ENCODE peak calls at places on chromosomes 2 and 18, in four cellular contexts. L is kidney tubule cell, M is NCI-H774, X is H54. S is an unnamed sample.

GRCh38 chr2:45743531-45744391 is 92.3 kb downstream of the PRKCE start:
- DNase-seq in L (no peak), M (no peak), X (no peak), S (no peak)

GRCh38 chr2:223696719-223697118 is 94.6 kb upstream of the SCG2 start:
- DNase-seq in L (peak), M (peak), X (no peak), S (no peak)

GRCh38 chr2:98909381-98910211 is 26.4 kb downstream of the CRACDL start:
- DNase-seq in L (peak), M (peak), X (peak), S (no peak)

GRCh38 chr18:3511980-3512379 is 62.0 kb downstream of the TGIF1 start:
- DNase-seq in L (peak), M (no peak), X (no peak), S (no peak)

GRCh38 chr2:27624943-27625342 is 3.9 kb downstream of the CCDC121 start:
- DNase-seq in L (no peak), M (no peak), X (no peak), S (no peak)

GRCh38 chr2:45649855-45650806 is 1.3 kb upstream of the PRKCE start:
- DNase-seq in L (peak), M (peak), X (peak), S (no peak)

GRCh38 chr2:71001592-71002570 is 7.2 kb upstream of the TEX261 start:
- DNase-seq in L (no peak), M (no peak), X (no peak), S (no peak)

GRCh38 chr2:238728322-238729260 is 119.3 kb upstream of the TWIST2 start:
- DNase-seq in L (no peak), M (no peak), X (peak), S (no peak)

GRCh38 chr2:27322766-27323591 is at the start of gene MPV17:
- DNase-seq in L (peak), M (peak), X (peak), S (peak)

GRCh38 chr2:218501665-218502064 is 66.5 kb downstream of the USP37 start:
- DNase-seq in L (peak), M (no peak), X (no peak), S (no peak)

GRCh38 chr2:27752551-27753237 is 18.8 kb upstream of the MRPL33 start:
- DNase-seq in L (peak), M (peak), X (no peak), S (no peak)

GRCh38 chr2:234979204-234980167 is 27.7 kb downstream of the SH3BP4 start:
- DNase-seq in L (peak), M (no peak), X (no peak), S (no peak)

GRCh38 chr2:128560718-128561117 is 242.1 kb upstream of the HS6ST1 start:
- DNase-seq in L (no peak), M (no peak), X (no peak), S (no peak)

GRCh38 chr2:219451626-219452360 is 17.1 kb downstream of the SPEG start:
- DNase-seq in L (no peak), M (no peak), X (no peak), S (no peak)

GRCh38 chr18:45384137-45384998 is 230.9 kb upstream of the SLC14A2 start:
- DNase-seq in L (peak), M (peak), X (peak), S (peak)

GRCh38 chr2:121521359-121521758 is 9.3 kb upstream of the RNU4ATAC start:
- DNase-seq in L (no peak), M (no peak), X (no peak), S (no peak)

GRCh38 chr2:64345998-64346397 is 108.0 kb upstream of the LGALSL start:
- DNase-seq in L (no peak), M (no peak), X (no peak), S (no peak)

GRCh38 chr18:58299936-58300335 is 255.9 kb downstream of the NEDD4L start:
- DNase-seq in L (no peak), M (no peak), X (no peak), S (no peak)

GRCh38 chr2:178496049-178496448 is 15.8 kb downstream of the PLEKHA3 start:
- DNase-seq in L (no peak), M (no peak), X (no peak), S (no peak)

GRCh38 chr2:237696471-237696870 is 69.1 kb downstream of the LRRFIP1 start:
- DNase-seq in L (no peak), M (no peak), X (no peak), S (no peak)

GRCh38 chr18:10122116-10122515 is 208.3 kb downstream of the VAPA start:
- DNase-seq in L (peak), M (peak), X (no peak), S (no peak)

GRCh38 chr2:166337932-166338331 is 37.8 kb downstream of the SCN9A start:
- DNase-seq in L (no peak), M (no peak), X (no peak), S (no peak)

GRCh38 chr2:173124441-173124840 is 48.8 kb downstream of the MAP3K20 start:
- DNase-seq in L (peak), M (no peak), X (no peak), S (no peak)

GRCh38 chr2:18792226-18792629 is 202.9 kb upstream of the NT5C1B start:
- DNase-seq in L (no peak), M (no peak), X (no peak), S (no peak)

GRCh38 chr18:8625693-8626092 is 16.5 kb downstream of the RAB12 start:
- DNase-seq in L (no peak), M (peak), X (no peak), S (no peak)

GRCh38 chr18:66124394-66124793 is 373.6 kb downstream of the CDH7 start:
- DNase-seq in L (no peak), M (no peak), X (no peak), S (no peak)

GRCh38 chr2:218964041-218964771 is 4.7 kb downstream of the CDK5R2 start:
- DNase-seq in L (peak), M (peak), X (peak), S (no peak)

GRCh38 chr2:4862031-4862430 is 830.2 kb upstream of the SOX11 start:
- DNase-seq in L (peak), M (no peak), X (no peak), S (no peak)

GRCh38 chr18:53380063-53380639 is 844.3 kb downstream of the MBD2 start:
- DNase-seq in L (peak), M (peak), X (peak), S (no peak)

GRCh38 chr2:2107140-2107539 is 223.9 kb downstream of the MYT1L start:
- DNase-seq in L (no peak), M (no peak), X (no peak), S (no peak)

S was measured in GM12891.